ENCODE peak calls at places on chromosomes 3 and 15, in eight cellular contexts. One of them, this sample, is unnamed.

GRCh38 chr3:58059349-58060321 is 51.4 kb downstream of the FLNB start:
- DNase-seq in fibroblast of lung: peak
- DNase-seq in progenitor cell of endocrine pancreas: peak
- DNase-seq in stomach: peak
- DNase-seq in glutamatergic neuron: no peak
- DNase-seq in nephron progenitor cell: peak
- DNase-seq in endodermal cell: no peak
- DNase-seq in AG09319: no peak
- DNase-seq in this sample: no peak

GRCh38 chr3:125431912-125432587 is 56.9 kb upstream of the ZNF148 start:
- DNase-seq in fibroblast of lung: no peak
- DNase-seq in progenitor cell of endocrine pancreas: no peak
- DNase-seq in stomach: no peak
- DNase-seq in glutamatergic neuron: no peak
- DNase-seq in nephron progenitor cell: no peak
- DNase-seq in endodermal cell: no peak
- DNase-seq in AG09319: no peak
- DNase-seq in this sample: no peak

GRCh38 chr15:73921257-73921890 is 4.9 kb upstream of the LOXL1 start:
- DNase-seq in fibroblast of lung: no peak
- DNase-seq in progenitor cell of endocrine pancreas: no peak
- DNase-seq in stomach: no peak
- DNase-seq in glutamatergic neuron: no peak
- DNase-seq in nephron progenitor cell: no peak
- DNase-seq in endodermal cell: no peak
- DNase-seq in AG09319: no peak
- DNase-seq in this sample: no peak

GRCh38 chr3:114218006-114218405 is 19.4 kb downstream of the ZNF80 start:
- DNase-seq in fibroblast of lung: no peak
- DNase-seq in progenitor cell of endocrine pancreas: no peak
- DNase-seq in stomach: no peak
- DNase-seq in glutamatergic neuron: no peak
- DNase-seq in nephron progenitor cell: no peak
- DNase-seq in endodermal cell: no peak
- DNase-seq in AG09319: no peak
- DNase-seq in this sample: no peak

GRCh38 chr3:126983653-126984390 is 907 bp downstream of the PLXNA1 start:
- DNase-seq in fibroblast of lung: peak
- DNase-seq in progenitor cell of endocrine pancreas: peak
- DNase-seq in stomach: no peak
- DNase-seq in glutamatergic neuron: peak
- DNase-seq in nephron progenitor cell: peak
- DNase-seq in endodermal cell: peak
- DNase-seq in AG09319: no peak
- DNase-seq in this sample: no peak

GRCh38 chr3:150736316-150736719 is 26.7 kb downstream of the SIAH2 start:
- DNase-seq in fibroblast of lung: no peak
- DNase-seq in progenitor cell of endocrine pancreas: no peak
- DNase-seq in stomach: no peak
- DNase-seq in glutamatergic neuron: no peak
- DNase-seq in nephron progenitor cell: no peak
- DNase-seq in endodermal cell: peak
- DNase-seq in AG09319: no peak
- DNase-seq in this sample: no peak

GRCh38 chr3:168654700-168655099 is 559.0 kb upstream of the GOLIM4 start:
- DNase-seq in fibroblast of lung: no peak
- DNase-seq in progenitor cell of endocrine pancreas: no peak
- DNase-seq in stomach: no peak
- DNase-seq in glutamatergic neuron: no peak
- DNase-seq in nephron progenitor cell: no peak
- DNase-seq in endodermal cell: no peak
- DNase-seq in AG09319: no peak
- DNase-seq in this sample: no peak

GRCh38 chr15:89628301-89628700 is 27.0 kb downstream of the KIF7 start:
- DNase-seq in fibroblast of lung: no peak
- DNase-seq in progenitor cell of endocrine pancreas: no peak
- DNase-seq in stomach: no peak
- DNase-seq in glutamatergic neuron: no peak
- DNase-seq in nephron progenitor cell: no peak
- DNase-seq in endodermal cell: no peak
- DNase-seq in AG09319: no peak
- DNase-seq in this sample: no peak

GRCh38 chr15:90062023-90062728 is 40.1 kb downstream of the IDH2 start:
- DNase-seq in fibroblast of lung: peak
- DNase-seq in progenitor cell of endocrine pancreas: no peak
- DNase-seq in stomach: peak
- DNase-seq in glutamatergic neuron: peak
- DNase-seq in nephron progenitor cell: peak
- DNase-seq in endodermal cell: peak
- DNase-seq in AG09319: no peak
- DNase-seq in this sample: no peak

GRCh38 chr3:157794771-157795170 is 291.6 kb upstream of the VEPH1 start:
- DNase-seq in fibroblast of lung: peak
- DNase-seq in progenitor cell of endocrine pancreas: no peak
- DNase-seq in stomach: no peak
- DNase-seq in glutamatergic neuron: no peak
- DNase-seq in nephron progenitor cell: no peak
- DNase-seq in endodermal cell: no peak
- DNase-seq in AG09319: no peak
- DNase-seq in this sample: no peak

GRCh38 chr3:194521514-194522260 is 34.9 kb upstream of the ATP13A3 start:
- DNase-seq in fibroblast of lung: peak
- DNase-seq in progenitor cell of endocrine pancreas: no peak
- DNase-seq in stomach: no peak
- DNase-seq in glutamatergic neuron: no peak
- DNase-seq in nephron progenitor cell: no peak
- DNase-seq in endodermal cell: no peak
- DNase-seq in AG09319: no peak
- DNase-seq in this sample: no peak

GRCh38 chr3:190258634-190259033 is 63.6 kb downstream of the CLDN1 start:
- DNase-seq in fibroblast of lung: no peak
- DNase-seq in progenitor cell of endocrine pancreas: no peak
- DNase-seq in stomach: no peak
- DNase-seq in glutamatergic neuron: no peak
- DNase-seq in nephron progenitor cell: peak
- DNase-seq in endodermal cell: peak
- DNase-seq in AG09319: no peak
- DNase-seq in this sample: no peak

GRCh38 chr3:4447600-4448561 is 19.2 kb downstream of the SUMF1 start:
- DNase-seq in fibroblast of lung: no peak
- DNase-seq in progenitor cell of endocrine pancreas: no peak
- DNase-seq in stomach: no peak
- DNase-seq in glutamatergic neuron: no peak
- DNase-seq in nephron progenitor cell: no peak
- DNase-seq in endodermal cell: no peak
- DNase-seq in AG09319: no peak
- DNase-seq in this sample: no peak

GRCh38 chr3:154235330-154235729 is 89.0 kb downstream of the DHX36 start:
- DNase-seq in fibroblast of lung: no peak
- DNase-seq in progenitor cell of endocrine pancreas: no peak
- DNase-seq in stomach: no peak
- DNase-seq in glutamatergic neuron: no peak
- DNase-seq in nephron progenitor cell: no peak
- DNase-seq in endodermal cell: no peak
- DNase-seq in AG09319: no peak
- DNase-seq in this sample: no peak

GRCh38 chr15:62783303-62783957 is 259.1 kb upstream of the TPM1 start:
- DNase-seq in fibroblast of lung: peak
- DNase-seq in progenitor cell of endocrine pancreas: no peak
- DNase-seq in stomach: no peak
- DNase-seq in glutamatergic neuron: no peak
- DNase-seq in nephron progenitor cell: no peak
- DNase-seq in endodermal cell: no peak
- DNase-seq in AG09319: peak
- DNase-seq in this sample: no peak

GRCh38 chr3:148866261-148866660 is 1.2 kb downstream of the CPA3 start:
- DNase-seq in fibroblast of lung: no peak
- DNase-seq in progenitor cell of endocrine pancreas: no peak
- DNase-seq in stomach: no peak
- DNase-seq in glutamatergic neuron: no peak
- DNase-seq in nephron progenitor cell: no peak
- DNase-seq in endodermal cell: no peak
- DNase-seq in AG09319: no peak
- DNase-seq in this sample: no peak

GRCh38 chr3:175111036-175111435 is 251.9 kb downstream of the NAALADL2 start:
- DNase-seq in fibroblast of lung: peak
- DNase-seq in progenitor cell of endocrine pancreas: no peak
- DNase-seq in stomach: no peak
- DNase-seq in glutamatergic neuron: no peak
- DNase-seq in nephron progenitor cell: no peak
- DNase-seq in endodermal cell: no peak
- DNase-seq in AG09319: no peak
- DNase-seq in this sample: no peak

GRCh38 chr3:135911106-135911505 is 54.4 kb upstream of the PPP2R3A start:
- DNase-seq in fibroblast of lung: peak
- DNase-seq in progenitor cell of endocrine pancreas: no peak
- DNase-seq in stomach: no peak
- DNase-seq in glutamatergic neuron: no peak
- DNase-seq in nephron progenitor cell: no peak
- DNase-seq in endodermal cell: no peak
- DNase-seq in AG09319: no peak
- DNase-seq in this sample: no peak

GRCh38 chr3:14274999-14275961 is 96.7 kb downstream of the LSM3 start:
- DNase-seq in fibroblast of lung: no peak
- DNase-seq in progenitor cell of endocrine pancreas: no peak
- DNase-seq in stomach: no peak
- DNase-seq in glutamatergic neuron: no peak
- DNase-seq in nephron progenitor cell: no peak
- DNase-seq in endodermal cell: peak
- DNase-seq in AG09319: no peak
- DNase-seq in this sample: no peak

GRCh38 chr3:146739203-146739671 is 134.1 kb upstream of the PLSCR5 start:
- DNase-seq in fibroblast of lung: no peak
- DNase-seq in progenitor cell of endocrine pancreas: no peak
- DNase-seq in stomach: no peak
- DNase-seq in glutamatergic neuron: no peak
- DNase-seq in nephron progenitor cell: peak
- DNase-seq in endodermal cell: peak
- DNase-seq in AG09319: no peak
- DNase-seq in this sample: no peak
- TF ChIP-seq CTCF in fibroblast of lung: no peak
- TF ChIP-seq CTCF in progenitor cell of endocrine pancreas: no peak
- TF ChIP-seq CTCF in stomach: no peak
- TF ChIP-seq CTCF in glutamatergic neuron: no peak
- TF ChIP-seq CTCF in nephron progenitor cell: no peak
- TF ChIP-seq CTCF in endodermal cell: no peak
- TF ChIP-seq CTCF in AG09319: no peak
- TF ChIP-seq CTCF in this sample: no peak

GRCh38 chr3:121488628-121489027 is 57.2 kb downstream of the POLQ start:
- DNase-seq in fibroblast of lung: no peak
- DNase-seq in progenitor cell of endocrine pancreas: no peak
- DNase-seq in stomach: no peak
- DNase-seq in glutamatergic neuron: no peak
- DNase-seq in nephron progenitor cell: no peak
- DNase-seq in endodermal cell: no peak
- DNase-seq in AG09319: no peak
- DNase-seq in this sample: no peak
- TF ChIP-seq CTCF in fibroblast of lung: no peak
- TF ChIP-seq CTCF in progenitor cell of endocrine pancreas: no peak
- TF ChIP-seq CTCF in stomach: no peak
- TF ChIP-seq CTCF in glutamatergic neuron: no peak
- TF ChIP-seq CTCF in nephron progenitor cell: no peak
- TF ChIP-seq CTCF in endodermal cell: peak
- TF ChIP-seq CTCF in AG09319: no peak
- TF ChIP-seq CTCF in this sample: no peak

DNA sequence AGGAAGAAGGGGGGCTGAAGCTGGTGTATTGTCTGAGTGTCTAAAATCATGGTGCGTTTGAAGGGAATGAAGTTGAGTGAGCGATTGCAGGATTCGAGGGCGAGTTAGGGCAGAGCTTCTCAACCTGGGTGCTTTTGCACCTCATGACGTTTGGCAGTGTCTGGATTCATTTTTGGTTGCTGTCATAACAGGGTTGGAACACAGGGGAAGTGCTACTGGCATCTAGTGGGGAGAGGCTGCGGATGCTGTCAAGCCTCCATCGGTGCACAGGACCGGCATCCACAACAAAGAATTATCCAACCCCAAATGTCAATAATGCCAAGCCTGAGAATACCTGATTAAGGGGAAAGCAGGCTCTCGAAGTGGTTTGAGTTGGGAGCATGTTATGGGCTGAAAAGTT is 120.0 kb downstream of the SLCO3A1 start:
- DNase-seq in fibroblast of lung: peak
- DNase-seq in progenitor cell of endocrine pancreas: no peak
- DNase-seq in stomach: no peak
- DNase-seq in glutamatergic neuron: no peak
- DNase-seq in nephron progenitor cell: no peak
- DNase-seq in endodermal cell: no peak
- DNase-seq in AG09319: no peak
- DNase-seq in this sample: no peak
- TF ChIP-seq CTCF in fibroblast of lung: peak
- TF ChIP-seq CTCF in progenitor cell of endocrine pancreas: no peak
- TF ChIP-seq CTCF in stomach: no peak
- TF ChIP-seq CTCF in glutamatergic neuron: no peak
- TF ChIP-seq CTCF in nephron progenitor cell: no peak
- TF ChIP-seq CTCF in endodermal cell: peak
- TF ChIP-seq CTCF in AG09319: no peak
- TF ChIP-seq CTCF in this sample: no peak

GRCh38 chr15:99426431-99427105 is 139.2 kb upstream of the MEF2A start:
- DNase-seq in fibroblast of lung: no peak
- DNase-seq in progenitor cell of endocrine pancreas: no peak
- DNase-seq in stomach: no peak
- DNase-seq in glutamatergic neuron: peak
- DNase-seq in nephron progenitor cell: no peak
- DNase-seq in endodermal cell: no peak
- DNase-seq in AG09319: no peak
- DNase-seq in this sample: no peak
- TF ChIP-seq CTCF in fibroblast of lung: no peak
- TF ChIP-seq CTCF in progenitor cell of endocrine pancreas: no peak
- TF ChIP-seq CTCF in stomach: no peak
- TF ChIP-seq CTCF in glutamatergic neuron: no peak
- TF ChIP-seq CTCF in nephron progenitor cell: no peak
- TF ChIP-seq CTCF in endodermal cell: no peak
- TF ChIP-seq CTCF in AG09319: no peak
- TF ChIP-seq CTCF in this sample: no peak

DNA sequence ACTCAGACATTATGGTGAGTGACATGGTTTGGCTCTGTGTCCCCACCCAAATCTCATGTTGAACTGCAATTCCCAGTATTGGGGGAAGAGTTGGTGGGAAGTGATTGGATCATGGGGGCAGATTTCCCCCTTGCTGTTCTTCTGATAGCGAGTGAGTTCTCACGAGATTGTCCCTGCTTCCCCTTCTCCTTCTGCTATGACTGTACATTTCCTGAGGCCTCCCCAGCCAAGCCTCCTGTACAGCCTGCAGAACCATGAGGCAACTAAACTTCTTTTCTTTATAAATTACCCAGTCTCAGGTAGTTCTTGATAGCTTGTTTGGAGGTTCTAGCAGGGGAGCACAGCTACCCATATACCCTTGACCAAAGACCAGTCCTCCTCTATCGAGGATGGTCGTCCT is 45.9 kb downstream of the ADAM10 start:
- DNase-seq in fibroblast of lung: no peak
- DNase-seq in progenitor cell of endocrine pancreas: no peak
- DNase-seq in stomach: no peak
- DNase-seq in glutamatergic neuron: no peak
- DNase-seq in nephron progenitor cell: no peak
- DNase-seq in endodermal cell: no peak
- DNase-seq in AG09319: no peak
- DNase-seq in this sample: no peak
- TF ChIP-seq CTCF in fibroblast of lung: no peak
- TF ChIP-seq CTCF in progenitor cell of endocrine pancreas: no peak
- TF ChIP-seq CTCF in stomach: no peak
- TF ChIP-seq CTCF in glutamatergic neuron: no peak
- TF ChIP-seq CTCF in nephron progenitor cell: no peak
- TF ChIP-seq CTCF in endodermal cell: no peak
- TF ChIP-seq CTCF in AG09319: no peak
- TF ChIP-seq CTCF in this sample: no peak

GRCh38 chr15:49215768-49216739 is 46.0 kb downstream of the GALK2 start:
- DNase-seq in fibroblast of lung: no peak
- DNase-seq in progenitor cell of endocrine pancreas: no peak
- DNase-seq in stomach: peak
- DNase-seq in glutamatergic neuron: no peak
- DNase-seq in nephron progenitor cell: no peak
- DNase-seq in endodermal cell: peak
- DNase-seq in AG09319: no peak
- DNase-seq in this sample: no peak
- TF ChIP-seq CTCF in fibroblast of lung: no peak
- TF ChIP-seq CTCF in progenitor cell of endocrine pancreas: no peak
- TF ChIP-seq CTCF in stomach: peak
- TF ChIP-seq CTCF in glutamatergic neuron: no peak
- TF ChIP-seq CTCF in nephron progenitor cell: no peak
- TF ChIP-seq CTCF in endodermal cell: peak
- TF ChIP-seq CTCF in AG09319: no peak
- TF ChIP-seq CTCF in this sample: no peak

This sample was measured in type B pancreatic cell.